ENCODE peak calls at places on chromosomes 5 and 9, in seven cellular contexts. U, J, P, Y, T, N and O are unnamed samples.

GRCh38 chr5:150192462-150192861 is 2.6 kb downstream of the SLC6A7 start:
- DNase-seq in U (no peak), J (no peak), P (no peak), Y (no peak), T (no peak), N (no peak), O (no peak)

GRCh38 chr9:107387401-107387800 is 102.2 kb downstream of the KLF4 start:
- DNase-seq in U (no peak), J (no peak), P (no peak), Y (no peak), T (no peak), N (no peak), O (no peak)

GRCh38 chr9:38008168-38009034 is 60.6 kb downstream of the SHB start:
- DNase-seq in U (peak), J (peak), P (no peak), Y (peak), T (peak), N (no peak), O (peak)

GRCh38 chr5:53991942-53992341 is 318.4 kb downstream of the ARL15 start:
- DNase-seq in U (no peak), J (no peak), P (no peak), Y (no peak), T (no peak), N (no peak), O (no peak)

GRCh38 chr5:68499952-68500351 is 284.4 kb downstream of the PIK3R1 start:
- DNase-seq in U (no peak), J (no peak), P (no peak), Y (no peak), T (no peak), N (no peak), O (peak)

GRCh38 chr5:141771031-141771430 is 89.0 kb upstream of the ARAP3 start:
- DNase-seq in U (no peak), J (no peak), P (no peak), Y (no peak), T (no peak), N (no peak), O (no peak)

GRCh38 chr5:12023614-12024241 is 119.5 kb upstream of the CTNND2 start:
- DNase-seq in U (no peak), J (no peak), P (peak), Y (peak), T (no peak), N (no peak), O (peak)

GRCh38 chr5:161783297-161783696 is 64.6 kb upstream of the GABRA1 start:
- DNase-seq in U (no peak), J (no peak), P (no peak), Y (no peak), T (no peak), N (no peak), O (no peak)

GRCh38 chr9:21553441-21553840 is 71.3 kb upstream of the IFNE start:
- DNase-seq in U (no peak), J (no peak), P (no peak), Y (no peak), T (no peak), N (no peak), O (no peak)

GRCh38 chr9:132094314-132094791 is 14.7 kb upstream of the MED27 start:
- DNase-seq in U (no peak), J (no peak), P (no peak), Y (no peak), T (no peak), N (no peak), O (peak)